ENCODE peak calls at places on chromosomes 6 and 20, in nine cellular contexts. K, O, V, C, M, J, R, L and H are unnamed samples.
A peak's percentile ranks its signal among the peaks of the same experiment; 100 is the strongest.

GRCh38 chr6:111805511-111806181 is 67.6 kb downstream of the FYN start:
- DNase-seq in K (no peak), O (no peak), V (no peak), C (no peak), M (no peak), J (peak; percentile 42), R (no peak), L (no peak), H (no peak)

GRCh38 chr20:63747622-63748355 is 8.2 kb downstream of the SLC2A4RG start:
- DNase-seq in K (no peak), O (no peak), V (no peak), C (no peak), M (no peak), J (no peak), R (no peak), L (no peak), H (no peak)

GRCh38 chr6:79453558-79454042 is 83.6 kb downstream of the LCA5 start:
- DNase-seq in K (no peak), O (no peak), V (no peak), C (no peak), M (no peak), J (no peak), R (no peak), L (no peak), H (no peak)

GRCh38 chr6:27840572-27840971 is 71.6 kb downstream of the OR2B2 start:
- DNase-seq in K (no peak), O (no peak), V (no peak), C (no peak), M (no peak), J (no peak), R (no peak), L (no peak), H (no peak)

GRCh38 chr6:139124887-139125672 is 9.8 kb upstream of the HECA start:
- DNase-seq in K (peak; percentile 86), O (peak; percentile 71), V (peak; percentile 67), C (peak; percentile 42), M (peak; percentile 40), J (peak; percentile 76), R (no peak), L (peak; percentile 68), H (no peak)

GRCh38 chr6:65538644-65539043 is 168.4 kb downstream of the EYS start:
- DNase-seq in K (no peak), O (no peak), V (no peak), C (no peak), M (no peak), J (no peak), R (no peak), L (no peak), H (no peak)

GRCh38 chr6:119192200-119192599 is 113.7 kb upstream of the FAM184A start:
- DNase-seq in K (no peak), O (no peak), V (no peak), C (no peak), M (no peak), J (no peak), R (no peak), L (no peak), H (no peak)

GRCh38 chr20:47785321-47785899 is at the start of gene SULF2:
- DNase-seq in K (peak; percentile 60), O (no peak), V (no peak), C (peak; percentile 46), M (no peak), J (no peak), R (no peak), L (no peak), H (no peak)

GRCh38 chr6:107064579-107065065 is 36.6 kb downstream of the MTRES1 start:
- DNase-seq in K (peak; percentile 79), O (no peak), V (no peak), C (no peak), M (peak; percentile 49), J (no peak), R (no peak), L (no peak), H (no peak)

GRCh38 chr6:82331031-82331773 is 32.4 kb upstream of the TPBG start:
- DNase-seq in K (peak; percentile 24), O (no peak), V (no peak), C (no peak), M (no peak), J (no peak), R (no peak), L (no peak), H (no peak)

GRCh38 chr6:1872649-1873131 is 263.0 kb downstream of the FOXC1 start:
- DNase-seq in K (no peak), O (no peak), V (no peak), C (no peak), M (peak; percentile 38), J (no peak), R (no peak), L (no peak), H (no peak)

GRCh38 chr6:70563540-70563939 is 3.2 kb upstream of the SDHAF4 start:
- DNase-seq in K (no peak), O (no peak), V (no peak), C (no peak), M (no peak), J (no peak), R (no peak), L (no peak), H (no peak)

GRCh38 chr6:158028421-158028820 is 46.8 kb downstream of the SYNJ2 start:
- DNase-seq in K (no peak), O (peak; percentile 20), V (peak; percentile 37), C (peak; percentile 19), M (peak; percentile 47), J (no peak), R (no peak), L (peak; percentile 45), H (no peak)

GRCh38 chr6:158024566-158025297 is 43.1 kb downstream of the SYNJ2 start:
- DNase-seq in K (no peak), O (no peak), V (peak; percentile 14), C (no peak), M (no peak), J (no peak), R (no peak), L (peak; percentile 17), H (no peak)

GRCh38 chr6:158026901-158027589 is 45.4 kb downstream of the SYNJ2 start:
- DNase-seq in K (no peak), O (no peak), V (peak; percentile 44), C (no peak), M (no peak), J (no peak), R (no peak), L (no peak), H (no peak)

GRCh38 chr6:158027590-158028285 is 46.1 kb downstream of the SYNJ2 start:
- DNase-seq in K (no peak), O (peak; percentile 22), V (peak; percentile 40), C (peak; percentile 20), M (no peak), J (no peak), R (no peak), L (peak; percentile 57), H (no peak)

GRCh38 chr6:158026054-158026900 is 44.6 kb downstream of the SYNJ2 start:
- DNase-seq in K (no peak), O (peak; percentile 96), V (peak; percentile 73), C (peak; percentile 80), M (peak; percentile 78), J (peak; percentile 77), R (peak; percentile 96), L (peak; percentile 81), H (no peak)
- TF ChIP-seq CTCF in K (no peak), O (peak; percentile 38), V (peak; percentile 64), C (peak; percentile 68), M (no peak), J (peak; percentile 75), R (peak; percentile 33), L (peak; percentile 66), H (peak; percentile 21)

DNA sequence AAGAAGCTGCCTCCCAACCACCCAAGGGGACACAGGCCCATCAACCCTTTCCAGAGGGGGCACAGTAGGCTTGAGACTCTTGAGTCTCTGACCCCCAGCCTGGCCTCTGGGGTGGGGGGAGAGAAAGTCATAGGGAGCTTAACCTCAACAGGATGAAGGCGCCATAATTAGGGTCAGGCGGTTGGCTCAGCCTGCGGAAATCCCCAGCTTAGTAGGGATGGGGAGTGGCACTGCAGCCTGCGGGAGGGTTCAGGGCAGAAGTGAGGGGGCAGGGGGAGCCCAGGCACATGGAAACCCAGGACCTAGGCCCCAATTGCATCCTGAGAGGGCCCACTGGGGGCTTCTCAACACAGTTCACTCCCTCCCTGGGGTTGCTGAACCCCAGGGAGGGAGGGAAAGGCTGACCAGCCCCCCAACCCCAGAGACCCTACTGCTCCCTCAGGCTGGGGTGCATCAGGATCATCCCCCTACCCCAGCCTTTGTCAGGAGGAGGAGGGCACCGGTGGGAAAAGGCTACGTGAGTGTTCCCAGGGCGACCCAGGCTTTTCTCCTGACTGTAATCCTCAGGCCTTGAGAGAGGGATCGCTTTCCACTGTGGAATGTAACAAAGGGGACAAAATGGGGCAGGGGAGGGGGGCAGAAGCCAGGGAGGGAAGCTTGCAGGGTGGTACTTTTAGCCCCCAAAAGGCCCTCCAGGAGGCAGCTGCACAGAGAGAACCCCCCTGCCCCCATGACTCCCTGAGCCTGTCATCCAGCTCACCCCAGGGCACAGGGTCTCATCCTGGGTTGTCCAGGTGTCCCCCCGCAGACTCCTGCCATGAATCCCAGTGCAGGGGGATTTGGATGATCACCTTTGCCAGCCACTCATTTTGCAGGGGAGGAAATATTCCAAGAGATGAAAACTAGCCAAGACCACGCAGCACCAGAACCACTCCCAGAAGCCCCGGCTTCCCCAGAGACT is 46.4 kb downstream of the MRPL14 start:
- DNase-seq in K (peak; percentile 25), O (no peak), V (no peak), C (no peak), M (no peak), J (no peak), R (no peak), L (no peak), H (no peak)
- H3K4me1 ChIP-seq in K (peaks cover 15% of the 10 kb centered on the region), O (no peaks in the 10 kb centered on the region), V (peaks cover 11% of the 10 kb centered on the region), C (peaks cover 48% of the 10 kb centered on the region), M (peaks cover 11% of the 10 kb centered on the region), J (no peaks in the 10 kb centered on the region), R (peaks cover 3% of the 10 kb centered on the region), L (peaks cover 8% of the 10 kb centered on the region), H (peaks cover 25% of the 10 kb centered on the region)

DNA sequence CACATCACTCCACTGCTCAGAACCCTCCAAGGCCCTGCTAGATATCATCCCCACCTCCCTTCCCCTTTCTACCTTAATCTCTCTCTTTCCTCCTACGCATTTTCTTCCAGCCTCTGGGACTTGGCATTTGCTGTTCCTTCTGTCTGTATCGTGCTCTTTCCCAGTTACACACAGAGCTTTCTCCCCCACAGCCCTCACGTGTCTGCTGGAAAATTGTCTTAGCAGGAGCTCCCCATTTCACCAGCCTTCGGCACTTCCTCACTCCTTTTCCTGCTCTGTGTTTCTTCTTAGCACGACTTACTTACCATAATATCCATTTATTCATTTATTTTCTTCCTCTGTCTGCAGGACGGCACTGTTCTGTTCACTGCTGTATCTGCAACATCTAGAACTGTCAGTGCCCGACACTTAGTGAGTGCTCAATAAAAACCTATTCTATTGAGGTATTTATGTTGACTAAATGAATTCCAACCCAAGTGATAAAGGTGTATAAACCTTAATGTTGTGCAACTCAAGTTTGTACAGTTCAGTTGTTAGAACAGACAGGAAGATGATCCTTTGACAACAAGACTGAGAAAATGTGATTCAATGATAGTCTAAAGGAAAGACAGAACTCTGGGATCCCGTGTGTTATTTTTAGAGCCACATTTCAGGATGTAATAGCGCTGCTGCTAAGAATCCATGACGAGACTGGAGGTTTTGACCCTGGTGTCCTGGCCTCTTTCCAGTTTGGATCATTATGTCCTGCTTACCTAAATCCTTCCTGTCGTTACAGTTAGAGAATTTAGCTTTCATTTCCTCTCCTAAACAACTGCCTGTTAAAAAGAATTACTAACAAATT is 170.1 kb upstream of the LAMP5 start:
- DNase-seq in K (peak; percentile 3), O (no peak), V (no peak), C (no peak), M (no peak), J (no peak), R (no peak), L (no peak), H (no peak)
- TF ChIP-seq CTCF in K (no peak), O (no peak), V (no peak), C (no peak), M (no peak), J (no peak), R (no peak), L (no peak), H (no peak)

GRCh38 chr20:43725666-43726065 is 1.1 kb downstream of the GTSF1L start:
- DNase-seq in K (no peak), O (no peak), V (no peak), C (no peak), M (no peak), J (no peak), R (no peak), L (no peak), H (no peak)
- H3K4me1 ChIP-seq in K (peaks cover 15% of the 10 kb centered on the region), O (no peaks in the 10 kb centered on the region), V (no peaks in the 10 kb centered on the region), C (no peaks in the 10 kb centered on the region), M (no peaks in the 10 kb centered on the region), J (peaks cover 56% of the 10 kb centered on the region), R (no peaks in the 10 kb centered on the region), L (no peaks in the 10 kb centered on the region), H (no peaks in the 10 kb centered on the region)